ENCODE peak calls at places on chromosomes 4 and X, in six cellular contexts. Y is sigmoid colon; A is aorta; T is tibial nerve; L is SJSA1; F is effector memory CD4-positive, alpha-beta T cell. B is an unnamed sample. For H3K4me1 and H3K36me3, the result is how much of the 10 kb centered on the place peaks cover.

GRCh38 chr4:182862166-182862875 is 54.9 kb downstream of the DCTD start:
- DNase-seq in L (no peak), T (no peak), Y (no peak), A (no peak), F (no peak), B (no peak)

GRCh38 chrX:20606831-20607230 is 340.1 kb upstream of the RPS6KA3 start:
- DNase-seq in Y (no peak), F (no peak), T (no peak), L (no peak), A (no peak), B (no peak)

GRCh38 chr4:24103434-24104168 is 213.8 kb upstream of the PPARGC1A start:
- DNase-seq in F (no peak), L (peak), Y (no peak), T (no peak), A (no peak), B (no peak)

GRCh38 chrX:46185923-46186810 is 359.1 kb downstream of the ZNF674 start:
- DNase-seq in T (no peak), A (no peak), Y (no peak), L (no peak), F (no peak), B (no peak)

GRCh38 chr4:76950846-76951321 is 1.3 kb downstream of the SEPTIN11 start:
- DNase-seq in L (peak), A (peak), T (no peak), F (no peak), Y (no peak), B (peak)

GRCh38 chr4:87012265-87012953 is 77.6 kb downstream of the AFF1 start:
- DNase-seq in L (no peak), Y (no peak), T (no peak), F (no peak), A (no peak), B (no peak)

GRCh38 chr4:158211288-158211687 is 1.0 kb downstream of the TMEM144 start:
- DNase-seq in T (no peak), A (no peak), F (no peak), Y (no peak), L (no peak), B (no peak)

GRCh38 chr4:94871644-94872305 is 114.0 kb downstream of the BMPR1B start:
- DNase-seq in Y (no peak), A (no peak), T (no peak), L (no peak), F (no peak), B (no peak)

GRCh38 chrX:14802943-14803710 is 69.7 kb downstream of the FANCB start:
- DNase-seq in A (no peak), Y (no peak), F (no peak), T (no peak), L (no peak), B (no peak)

GRCh38 chrX:121949041-121949760 is 901.8 kb downstream of the GLUD2 start:
- DNase-seq in T (no peak), F (no peak), Y (no peak), L (no peak), A (no peak), B (no peak)

GRCh38 chr4:156633846-156634245 is 337.8 kb downstream of the PDGFC start:
- DNase-seq in L (no peak), F (no peak), T (no peak), Y (no peak), A (no peak), B (no peak)

GRCh38 chr4:25107827-25108516 is 52.3 kb downstream of the SEPSECS start:
- DNase-seq in F (no peak), A (no peak), L (no peak), T (no peak), Y (no peak), B (no peak)

GRCh38 chr4:20684852-20685763 is 15.2 kb upstream of the PACRGL start:
- DNase-seq in F (no peak), T (no peak), Y (no peak), L (peak), A (no peak), B (no peak)

GRCh38 chr4:117477925-117478324 is 392.5 kb upstream of the TRAM1L1 start:
- DNase-seq in T (no peak), F (no peak), A (no peak), L (no peak), Y (no peak), B (no peak)

GRCh38 chr4:2257361-2258001 is 4.4 kb downstream of the MXD4 start:
- DNase-seq in L (no peak), F (no peak), A (peak), Y (peak), T (no peak), B (peak)

GRCh38 chr4:176845636-176846035 is 52.9 kb upstream of the VEGFC start:
- DNase-seq in F (no peak), L (no peak), A (no peak), Y (no peak), T (no peak), B (no peak)

GRCh38 chr4:93814722-93815121 is 13.8 kb upstream of the ATOH1 start:
- DNase-seq in L (no peak), Y (peak), A (peak), T (peak), F (no peak), B (no peak)

GRCh38 chr4:154490261-154490588 is 1.4 kb downstream of the DCHS2 start:
- DNase-seq in Y (no peak), T (no peak), F (no peak), A (no peak), L (no peak), B (no peak)

GRCh38 chrX:40174594-40175415 is 77.0 kb upstream of the BCOR start:
- DNase-seq in Y (peak), L (peak), T (no peak), A (peak), F (no peak), B (peak)

GRCh38 chr4:173527103-173527876 is 2.7 kb downstream of the HAND2 start:
- DNase-seq in T (no peak), F (no peak), A (peak), L (no peak), Y (peak), B (no peak)

GRCh38 chrX:153777261-153778090 is 3.4 kb upstream of the SRPK3 start:
- DNase-seq in T (no peak), L (no peak), A (no peak), Y (no peak), F (no peak), B (no peak)

GRCh38 chrX:110675866-110676265 is 119.8 kb downstream of the CHRDL1 start:
- DNase-seq in L (no peak), F (no peak), T (no peak), Y (no peak), A (no peak), B (no peak)

GRCh38 chr4:140497776-140498636 is at the start of gene MGAT4D:
- DNase-seq in T (no peak), F (no peak), Y (no peak), A (no peak), L (no peak), B (no peak)

GRCh38 chrX:127888767-127889166 is 163.4 kb downstream of the ACTRT1 start:
- DNase-seq in A (no peak), Y (no peak), F (no peak), T (no peak), L (no peak), B (no peak)

GRCh38 chr4:111736516-111736915 is 408.7 kb upstream of the FAM241A start:
- DNase-seq in Y (no peak), A (no peak), L (no peak), T (no peak), F (no peak), B (no peak)

GRCh38 chrX:16445166-16445752 is 204.7 kb upstream of the S100G start:
- DNase-seq in A (no peak), T (peak), L (no peak), Y (no peak), F (no peak), B (peak)

GRCh38 chr4:8393593-8394038 is 46.9 kb downstream of the ACOX3 start:
- DNase-seq in A (peak), T (peak), F (no peak), L (peak), Y (peak), B (no peak)

GRCh38 chr4:89837385-89837995 is 529 bp upstream of the SNCA start:
- DNase-seq in T (no peak), A (no peak), F (no peak), L (peak), Y (no peak), B (no peak)

GRCh38 chr4:143186634-143187033 is 1.9 kb downstream of the USP38 start:
- DNase-seq in A (no peak), L (peak), T (no peak), Y (no peak), F (no peak), B (no peak)

GRCh38 chr4:176044589-176044951 is 21.1 kb upstream of the WDR17 start:
- DNase-seq in Y (no peak), A (peak), T (no peak), L (no peak), F (no peak), B (no peak)

GRCh38 chr4:15805583-15806517 is 27.7 kb downstream of the CD38 start:
- DNase-seq in F (no peak), T (peak), L (peak), A (no peak), Y (no peak), B (peak)

GRCh38 chr4:152364883-152365282 is 171.0 kb downstream of the FBXW7 start:
- DNase-seq in A (no peak), Y (no peak), F (no peak), L (no peak), T (no peak), B (no peak)

GRCh38 chr4:42397635-42398447 is 553 bp downstream of the SHISA3 start:
- DNase-seq in L (peak), F (no peak), T (no peak), Y (no peak), A (peak), B (no peak)

DNA sequence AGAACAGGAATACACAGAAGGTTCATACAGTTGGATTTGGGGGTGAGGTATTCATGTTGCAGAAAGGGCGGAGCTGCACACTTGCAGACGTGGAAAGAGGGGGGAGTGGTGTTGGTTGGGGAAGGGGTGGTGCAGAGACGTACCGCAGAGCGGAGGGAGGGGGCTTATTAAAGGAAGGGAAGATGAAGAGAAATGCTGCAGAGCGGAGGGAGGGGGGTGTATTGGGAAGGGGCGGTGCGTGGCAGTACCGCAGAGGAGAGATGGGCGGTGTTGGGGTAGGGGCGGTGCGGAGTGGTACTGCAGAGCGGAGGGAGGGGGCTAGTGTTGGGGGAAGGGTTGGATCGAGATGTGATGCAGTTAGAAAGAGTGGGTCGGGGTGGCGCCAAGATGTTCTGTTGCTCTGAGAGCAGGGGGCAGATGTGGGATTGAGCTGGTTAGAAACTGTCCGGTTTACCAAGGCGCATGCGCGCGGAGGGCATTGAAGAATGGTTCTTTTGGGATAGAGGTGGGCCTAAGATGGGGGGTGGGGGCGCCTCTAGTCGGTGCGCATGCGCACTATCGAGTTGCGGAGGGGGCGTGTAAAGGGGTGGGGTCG is 900 bp downstream of the TRO start:
- DNase-seq in T (peak), F (peak), L (peak), A (peak), Y (peak), B (peak)
- H3K4me3 ChIP-seq in T (peak), F (peak), L (peak), A (peak), Y (peak), B (peak)

GRCh38 chr4:148397771-148398170 is 44.4 kb downstream of the NR3C2 start:
- DNase-seq in Y (no peak), T (no peak), A (no peak), F (no peak), L (no peak), B (no peak)

GRCh38 chr4:148399004-148399403 is 43.2 kb downstream of the NR3C2 start:
- DNase-seq in F (no peak), T (no peak), A (no peak), L (no peak), Y (no peak), B (no peak)

GRCh38 chr4:148391056-148391455 is 51.2 kb downstream of the NR3C2 start:
- DNase-seq in T (no peak), F (no peak), L (no peak), Y (no peak), A (no peak), B (no peak)

GRCh38 chr4:148397006-148397673 is 45.1 kb downstream of the NR3C2 start:
- DNase-seq in A (no peak), L (no peak), F (no peak), T (no peak), Y (no peak), B (no peak)

DNA sequence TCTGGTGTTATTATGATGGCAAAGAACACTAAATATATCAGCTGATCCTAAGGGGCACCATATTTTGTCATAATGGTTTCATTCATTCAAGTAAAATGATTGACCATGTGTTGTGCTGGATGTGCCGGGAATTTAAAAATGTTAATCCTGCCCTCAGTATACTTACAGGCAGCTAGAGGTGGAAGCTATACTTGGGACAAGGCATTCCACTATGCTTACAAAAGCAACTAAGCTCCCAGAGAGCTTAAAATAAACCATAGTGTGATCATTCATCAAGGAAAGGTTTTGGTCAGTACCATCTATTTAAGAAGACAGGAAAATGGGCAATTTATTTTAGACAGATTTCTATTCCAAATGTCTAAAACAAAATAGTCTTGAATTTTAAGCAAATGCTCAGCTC is 46.4 kb downstream of the NR3C2 start:
- DNase-seq in T (no peak), F (no peak), A (no peak), L (no peak), Y (no peak), B (no peak)
- H3K4me1 ChIP-seq in T (under half), F (under half), A (under half), L (under half), Y (under half), B (under half)

GRCh38 chrX:78116365-78116764 is 12.3 kb downstream of the PGK1 start:
- DNase-seq in A (no peak), F (no peak), Y (no peak), L (no peak), T (no peak), B (no peak)

GRCh38 chrX:78123190-78123589 is 16.3 kb downstream of the TAF9B start:
- DNase-seq in L (no peak), F (no peak), Y (no peak), T (no peak), A (no peak), B (no peak)

GRCh38 chrX:78124304-78124703 is 15.1 kb downstream of the TAF9B start:
- DNase-seq in F (no peak), A (no peak), L (no peak), Y (no peak), T (no peak), B (no peak)

GRCh38 chrX:78118628-78119027 is 14.6 kb downstream of the PGK1 start:
- DNase-seq in T (no peak), A (no peak), Y (no peak), F (no peak), L (no peak), B (no peak)

DNA sequence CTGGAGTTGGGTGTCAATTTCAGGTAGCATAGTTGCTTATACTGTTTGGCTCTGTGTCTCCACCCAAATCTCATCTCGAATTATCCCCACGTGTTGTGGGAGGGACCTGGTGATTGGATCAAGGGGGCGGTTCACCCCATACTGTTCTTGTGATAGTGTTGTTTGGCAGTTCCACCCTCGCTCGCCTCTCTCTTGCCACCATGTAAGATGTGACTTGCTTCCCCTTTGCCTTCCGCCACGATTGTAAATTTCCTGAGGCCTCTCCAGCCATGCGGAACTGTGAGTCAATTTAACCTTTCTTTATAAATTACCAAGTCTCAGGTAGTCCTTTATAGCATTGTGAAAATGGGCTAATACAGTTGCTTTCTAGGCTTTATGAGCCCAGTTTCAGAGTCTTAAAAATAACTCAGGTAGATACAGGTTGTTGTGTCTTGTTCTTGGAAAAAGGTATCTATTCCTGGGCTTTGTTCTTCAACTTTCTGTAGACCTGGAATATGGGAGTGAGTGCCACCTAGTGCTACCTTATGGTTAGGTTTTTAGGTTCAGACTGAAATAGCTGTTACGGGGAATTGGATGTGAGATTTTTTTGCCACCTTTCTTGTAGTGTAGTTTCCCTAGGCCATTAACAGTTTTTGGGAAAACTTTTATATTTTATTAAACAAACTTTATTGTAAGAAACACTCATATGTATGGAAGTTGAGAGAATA is 15.6 kb downstream of the PGK1 start:
- DNase-seq in L (no peak), Y (no peak), T (no peak), A (no peak), F (no peak), B (no peak)
- H3K36me3 ChIP-seq in L (half or more), Y (under half), T (under half), A (under half), F (under half), B (under half)

DNA sequence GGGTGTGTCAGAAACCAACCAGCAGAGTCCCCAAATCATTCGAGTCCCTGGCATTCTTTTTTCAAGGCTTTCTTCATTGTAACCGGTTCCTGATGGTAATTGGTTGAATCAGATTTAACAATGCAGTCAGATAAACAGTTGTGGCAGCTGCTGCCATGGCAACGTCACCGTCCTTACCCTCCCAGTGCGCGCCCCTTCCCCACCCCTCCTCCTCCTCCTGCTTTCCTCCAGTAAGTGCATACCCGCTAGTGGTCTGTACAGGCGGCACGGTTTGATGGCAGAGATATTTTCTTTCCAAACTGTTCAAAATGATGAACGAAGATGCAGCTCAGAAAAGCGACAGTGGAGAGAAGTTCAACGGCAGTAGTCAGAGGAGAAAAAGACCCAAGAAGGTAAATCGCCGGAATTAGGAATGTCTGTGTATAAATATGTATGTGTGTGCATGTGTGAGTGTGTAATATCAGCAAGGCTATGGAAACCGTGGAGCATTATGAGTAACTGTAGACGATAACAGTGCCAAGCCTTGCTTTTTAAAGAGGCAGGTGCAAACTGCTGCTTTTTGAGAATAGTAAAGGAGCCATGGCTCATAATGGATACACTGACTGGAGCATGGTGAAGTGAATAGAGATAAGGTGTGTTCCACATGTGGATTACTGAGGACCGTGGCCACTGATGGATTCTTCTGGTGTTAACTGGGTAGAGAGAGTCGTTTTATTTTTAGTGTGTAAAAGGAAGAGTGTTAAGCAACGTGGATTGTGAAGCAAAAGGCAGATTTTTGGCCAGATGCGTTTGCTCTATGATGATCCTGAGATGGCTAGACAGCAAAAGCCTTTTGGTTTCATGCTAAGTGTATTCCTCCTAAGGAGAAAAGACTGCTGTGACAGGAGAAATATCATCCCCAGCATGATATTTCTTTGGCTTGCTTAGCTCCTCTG is at the start of gene ANK2:
- DNase-seq in A (no peak), F (no peak), Y (no peak), T (no peak), L (no peak), B (no peak)
- H3K4me3 ChIP-seq in A (no peak), F (no peak), Y (peak), T (peak), L (no peak), B (no peak)